ENCODE peak calls at places on chromosomes 12 and 14, in five cellular contexts. W, X, R, I and C are unnamed samples.

GRCh38 chr14:57299511-57299910 is 30.7 kb downstream of the AP5M1 start:
- DNase-seq in W (no peak), X (no peak), R (no peak), I (no peak), C (no peak)

GRCh38 chr12:30887226-30887625 is 39.3 kb upstream of the TSPAN11 start:
- DNase-seq in W (no peak), X (no peak), R (no peak), I (no peak), C (no peak)

GRCh38 chr12:51947597-51947996 is 3.9 kb upstream of the ACVR1B start:
- DNase-seq in W (no peak), X (no peak), R (peak), I (no peak), C (no peak)

GRCh38 chr14:64692597-64693350 is 11.4 kb upstream of the PLEKHG3 start:
- DNase-seq in W (no peak), X (no peak), R (peak), I (no peak), C (no peak)

GRCh38 chr12:125161712-125162023 is 96.4 kb downstream of the AACS start:
- DNase-seq in W (no peak), X (no peak), R (no peak), I (no peak), C (no peak)

GRCh38 chr14:65696801-65697200 is 284.3 kb downstream of the FUT8 start:
- DNase-seq in W (no peak), X (no peak), R (no peak), I (no peak), C (peak)

GRCh38 chr12:78275886-78276285 is 445.2 kb downstream of the NAV3 start:
- DNase-seq in W (no peak), X (no peak), R (no peak), I (no peak), C (no peak)

GRCh38 chr12:65856521-65856920 is 32.2 kb downstream of the HMGA2 start:
- DNase-seq in W (no peak), X (no peak), R (no peak), I (no peak), C (no peak)

GRCh38 chr14:51533160-51533559 is 118.5 kb upstream of the FRMD6 start:
- DNase-seq in W (no peak), X (no peak), R (no peak), I (no peak), C (peak)

GRCh38 chr12:29073631-29074239 is 75.3 kb upstream of the FAR2 start:
- DNase-seq in W (peak), X (peak), R (no peak), I (no peak), C (peak)

GRCh38 chr12:89244536-89244935 is 107.8 kb downstream of the DUSP6 start:
- DNase-seq in W (peak), X (no peak), R (no peak), I (no peak), C (peak)

DNA sequence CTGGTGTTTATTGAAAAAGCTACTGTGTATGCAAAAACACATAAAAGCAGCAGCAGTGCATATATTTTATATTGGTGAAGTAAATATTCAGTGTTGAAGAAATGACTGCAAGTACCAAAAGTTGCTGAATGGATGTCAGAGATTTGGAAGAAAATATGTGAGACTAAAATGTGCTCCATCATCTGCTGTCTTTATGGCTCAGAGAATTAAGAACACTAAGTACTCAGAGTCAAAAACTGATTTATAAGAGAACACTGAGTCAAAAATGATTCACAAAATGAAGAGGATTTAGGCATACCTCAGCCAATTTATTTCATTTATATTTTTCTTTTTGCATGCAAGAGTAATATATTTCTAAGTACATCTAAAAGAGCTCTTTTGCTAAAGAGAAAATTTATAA is 86.3 kb upstream of the PDZRN4 start:
- DNase-seq in W (no peak), X (no peak), R (no peak), I (no peak), C (no peak)
- H3K4me3 ChIP-seq in W (no peak), X (no peak), R (no peak), I (no peak), C (no peak)

DNA sequence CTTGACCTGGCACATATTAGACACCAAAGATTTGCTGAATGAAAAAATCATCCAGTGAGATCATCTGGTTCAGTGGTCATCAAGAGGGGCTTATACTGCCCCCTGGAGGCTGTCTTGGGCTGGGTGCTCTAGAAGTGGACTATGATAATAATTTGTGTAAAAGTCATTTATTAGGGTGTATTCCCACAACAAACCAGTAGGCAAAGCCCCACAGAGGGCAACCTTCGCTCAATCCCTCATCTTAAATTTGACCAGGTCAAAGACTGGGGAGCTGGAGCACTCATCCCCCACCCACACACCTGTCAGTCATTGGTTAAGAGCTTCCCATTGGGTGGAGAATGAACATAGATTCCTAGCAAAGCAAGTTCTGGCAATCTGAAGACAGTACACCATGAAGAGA is 20.0 kb upstream of the FICD start:
- DNase-seq in W (no peak), X (peak), R (peak), I (no peak), C (peak)
- TF ChIP-seq CTCF in W (peak), X (no peak), R (no peak), I (peak), C (peak)

DNA sequence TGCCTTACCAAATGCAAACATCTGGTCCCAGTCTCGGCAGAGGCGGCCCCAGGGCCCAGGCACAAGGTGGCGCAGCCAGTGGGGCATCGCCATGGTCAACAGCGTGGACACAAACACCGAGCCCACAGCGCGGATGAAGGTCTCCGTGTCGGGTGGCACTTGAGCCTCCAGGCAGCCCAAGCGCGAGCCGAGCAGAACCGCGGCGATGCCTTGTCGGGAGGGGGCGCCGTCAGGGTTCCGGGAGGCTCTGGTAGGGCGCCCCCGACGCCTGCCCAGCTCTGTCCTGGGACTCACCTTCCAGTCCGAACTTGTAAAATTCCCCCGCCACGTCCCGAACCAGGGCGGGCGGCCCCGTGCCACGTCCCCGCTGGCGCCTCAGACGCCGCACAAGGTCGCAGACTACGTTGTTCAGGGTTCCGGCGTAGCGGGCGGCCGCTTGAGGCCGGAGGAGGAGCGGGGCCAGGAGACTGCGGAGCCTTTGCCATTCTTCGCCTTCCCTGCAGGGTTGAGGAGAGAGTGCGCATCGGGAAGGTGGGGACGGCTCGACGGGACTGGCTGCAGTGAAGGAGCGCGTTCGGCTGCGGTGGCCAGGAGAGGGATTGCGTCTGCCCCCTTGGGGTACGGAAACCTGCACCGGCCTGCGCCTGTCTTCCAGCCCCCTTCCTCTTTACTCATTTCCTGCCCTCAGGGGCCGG is 1.7 kb downstream of the CYP27B1 start:
- DNase-seq in W (peak), X (peak), R (peak), I (no peak), C (no peak)
- H3K4me3 ChIP-seq in W (peak), X (peak), R (peak), I (peak), C (peak)

GRCh38 chr14:104968541-104969401 is 9.4 kb downstream of the AHNAK2 start:
- DNase-seq in W (no peak), X (no peak), R (peak), I (no peak), C (peak)
- TF ChIP-seq CTCF in W (no peak), X (no peak), R (no peak), I (no peak), C (peak)

GRCh38 chr14:76699209-76699608 is 62.1 kb upstream of the VASH1 start:
- DNase-seq in W (no peak), X (no peak), R (no peak), I (peak), C (no peak)

GRCh38 chr14:76701436-76701835 is 59.8 kb upstream of the VASH1 start:
- DNase-seq in W (no peak), X (no peak), R (peak), I (peak), C (no peak)

GRCh38 chr14:76698191-76698590 is 63.1 kb upstream of the VASH1 start:
- DNase-seq in W (no peak), X (no peak), R (peak), I (peak), C (no peak)

GRCh38 chr14:76698631-76699030 is 62.6 kb upstream of the VASH1 start:
- DNase-seq in W (peak), X (no peak), R (peak), I (peak), C (no peak)

GRCh38 chr14:76699901-76700590 is 61.2 kb upstream of the VASH1 start:
- DNase-seq in W (no peak), X (peak), R (peak), I (peak), C (no peak)
- H3K4me3 ChIP-seq in W (no peak), X (no peak), R (no peak), I (no peak), C (no peak)

GRCh38 chr12:25581067-25581466 is 28.0 kb upstream of the LMNTD1 start:
- DNase-seq in W (no peak), X (no peak), R (no peak), I (no peak), C (peak)
- TF ChIP-seq CTCF in W (no peak), X (no peak), R (no peak), I (no peak), C (no peak)

GRCh38 chr14:104974146-104974541 is 4.0 kb downstream of the AHNAK2 start:
- DNase-seq in W (no peak), X (no peak), R (no peak), I (no peak), C (no peak)
- H3K4me3 ChIP-seq in W (no peak), X (no peak), R (no peak), I (peak), C (peak)

DNA sequence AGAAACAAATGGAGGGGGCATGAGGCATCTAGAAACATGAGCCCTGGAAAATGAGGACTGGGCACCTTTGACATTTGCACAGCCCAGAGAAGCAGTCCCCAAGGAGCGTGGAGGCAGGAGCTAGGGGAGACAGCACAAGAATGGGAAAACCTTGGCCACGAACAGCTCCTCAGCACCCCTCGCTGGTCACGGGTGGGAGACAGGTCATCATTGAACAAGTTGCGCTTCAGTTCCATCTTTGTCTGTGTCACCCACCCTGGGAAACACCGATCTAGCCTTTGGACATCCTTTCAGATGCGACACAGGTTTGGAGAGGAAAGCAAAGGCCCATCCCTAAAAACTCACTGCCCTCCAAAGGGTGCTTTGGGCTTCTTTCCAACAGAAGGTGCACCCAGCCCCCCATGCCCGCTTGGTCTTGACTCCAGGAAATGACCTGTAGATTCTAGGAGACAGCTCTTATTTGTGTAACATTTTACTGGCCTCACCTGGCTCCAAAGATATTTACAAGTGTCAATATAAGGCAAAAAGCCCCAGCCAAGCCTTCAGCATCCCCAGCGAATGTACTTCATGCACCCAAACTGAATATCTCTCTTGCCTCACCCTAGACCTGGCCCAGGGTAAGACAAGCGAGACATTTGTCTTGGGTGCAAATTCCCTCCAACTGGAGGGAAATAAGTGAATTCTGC is 28.8 kb upstream of the CLMN start:
- DNase-seq in W (no peak), X (no peak), R (peak), I (no peak), C (no peak)
- TF ChIP-seq CTCF in W (no peak), X (no peak), R (no peak), I (no peak), C (no peak)

GRCh38 chr14:30387856-30388255 is 171.1 kb upstream of the G2E3 start:
- DNase-seq in W (no peak), X (no peak), R (no peak), I (no peak), C (no peak)
- H3K4me3 ChIP-seq in W (no peak), X (no peak), R (no peak), I (no peak), C (no peak)

GRCh38 chr14:36807727-36808126 is 146.1 kb downstream of the PAX9 start:
- DNase-seq in W (no peak), X (no peak), R (no peak), I (no peak), C (no peak)
- TF ChIP-seq CTCF in W (no peak), X (no peak), R (no peak), I (no peak), C (no peak)